ENCODE peak calls at places on chromosomes 13 and 19, in seven cellular contexts. One of them, this sample, is unnamed.

GRCh38 chr19:7004313-7004931 is 16.8 kb downstream of the MBD3L2B start:
- DNase-seq in IMR-90: peak; percentile 18
- DNase-seq in NCI-H345: no peak
- DNase-seq in left cardiac atrium: no peak
- DNase-seq in non-pigmented ciliary epithelial cell: no peak
- DNase-seq in EH: no peak
- DNase-seq in left ventricle myocardium superior: no peak
- DNase-seq in this sample: no peak

GRCh38 chr13:64154514-64154913 is 2738.9 kb upstream of the PCDH20 start:
- DNase-seq in NCI-H345: no peak
- DNase-seq in left cardiac atrium: no peak
- DNase-seq in IMR-90: peak; percentile 40
- DNase-seq in EH: peak; percentile 53
- DNase-seq in left ventricle myocardium superior: no peak
- DNase-seq in non-pigmented ciliary epithelial cell: no peak
- DNase-seq in this sample: no peak

GRCh38 chr13:32838985-32839384 is 177.2 kb upstream of the KL start:
- DNase-seq in NCI-H345: peak; percentile 77
- DNase-seq in left cardiac atrium: no peak
- DNase-seq in left ventricle myocardium superior: no peak
- DNase-seq in IMR-90: peak; percentile 59
- DNase-seq in non-pigmented ciliary epithelial cell: no peak
- DNase-seq in EH: peak; percentile 14
- DNase-seq in this sample: no peak

GRCh38 chr13:35818577-35819165 is 312.5 kb downstream of the DCLK1 start:
- DNase-seq in IMR-90: peak; percentile 60
- DNase-seq in left ventricle myocardium superior: no peak
- DNase-seq in NCI-H345: peak; percentile 3
- DNase-seq in EH: peak; percentile 57
- DNase-seq in non-pigmented ciliary epithelial cell: peak; percentile 14
- DNase-seq in left cardiac atrium: no peak
- DNase-seq in this sample: no peak

GRCh38 chr13:27448308-27448707 is 2.1 kb downstream of the MTIF3 start:
- DNase-seq in left ventricle myocardium superior: peak; percentile 46
- DNase-seq in NCI-H345: no peak
- DNase-seq in EH: no peak
- DNase-seq in IMR-90: no peak
- DNase-seq in non-pigmented ciliary epithelial cell: no peak
- DNase-seq in left cardiac atrium: no peak
- DNase-seq in this sample: no peak

GRCh38 chr19:44822670-44823372 is 13.9 kb downstream of the BCAM start:
- DNase-seq in EH: no peak
- DNase-seq in IMR-90: no peak
- DNase-seq in non-pigmented ciliary epithelial cell: no peak
- DNase-seq in left cardiac atrium: no peak
- DNase-seq in left ventricle myocardium superior: no peak
- DNase-seq in NCI-H345: no peak
- DNase-seq in this sample: no peak

GRCh38 chr19:54517483-54517882 is 14.9 kb downstream of the LAIR2 start:
- DNase-seq in IMR-90: peak; percentile 2
- DNase-seq in left cardiac atrium: peak; percentile 60
- DNase-seq in NCI-H345: no peak
- DNase-seq in non-pigmented ciliary epithelial cell: peak; percentile 1
- DNase-seq in EH: peak; percentile 40
- DNase-seq in left ventricle myocardium superior: peak; percentile 55
- DNase-seq in this sample: no peak

GRCh38 chr13:49584771-49585182 is 581 bp downstream of the RCBTB1 start:
- DNase-seq in IMR-90: peak; percentile 6
- DNase-seq in NCI-H345: peak; percentile 1
- DNase-seq in non-pigmented ciliary epithelial cell: no peak
- DNase-seq in left ventricle myocardium superior: no peak
- DNase-seq in left cardiac atrium: no peak
- DNase-seq in EH: peak; percentile 19
- DNase-seq in this sample: no peak

GRCh38 chr19:8811315-8812172 is 20.6 kb downstream of the ZNF558 start:
- DNase-seq in left cardiac atrium: no peak
- DNase-seq in IMR-90: peak; percentile 15
- DNase-seq in non-pigmented ciliary epithelial cell: no peak
- DNase-seq in left ventricle myocardium superior: no peak
- DNase-seq in NCI-H345: no peak
- DNase-seq in EH: peak; percentile 11
- DNase-seq in this sample: no peak

GRCh38 chr19:16036397-16036925 is 39.8 kb upstream of the TPM4 start:
- DNase-seq in IMR-90: no peak
- DNase-seq in EH: no peak
- DNase-seq in left ventricle myocardium superior: no peak
- DNase-seq in NCI-H345: no peak
- DNase-seq in left cardiac atrium: no peak
- DNase-seq in non-pigmented ciliary epithelial cell: no peak
- DNase-seq in this sample: peak; percentile 27

GRCh38 chr19:12527034-12527836 is 24.0 kb downstream of the ZNF564 start:
- DNase-seq in non-pigmented ciliary epithelial cell: no peak
- DNase-seq in left cardiac atrium: no peak
- DNase-seq in left ventricle myocardium superior: no peak
- DNase-seq in EH: peak; percentile 35
- DNase-seq in NCI-H345: no peak
- DNase-seq in IMR-90: peak; percentile 41
- DNase-seq in this sample: no peak

GRCh38 chr13:49810825-49811526 is 18.5 kb upstream of the KPNA3 start:
- DNase-seq in IMR-90: peak; percentile 83
- DNase-seq in EH: peak; percentile 48
- DNase-seq in left cardiac atrium: peak; percentile 34
- DNase-seq in left ventricle myocardium superior: no peak
- DNase-seq in NCI-H345: no peak
- DNase-seq in non-pigmented ciliary epithelial cell: peak; percentile 26
- DNase-seq in this sample: no peak

GRCh38 chr13:113978741-113979481 is 5.0 kb upstream of the C13orf46 start:
- DNase-seq in left cardiac atrium: peak; percentile 14
- DNase-seq in left ventricle myocardium superior: peak; percentile 34
- DNase-seq in IMR-90: no peak
- DNase-seq in NCI-H345: peak; percentile 27
- DNase-seq in non-pigmented ciliary epithelial cell: no peak
- DNase-seq in EH: no peak
- DNase-seq in this sample: peak; percentile 71

GRCh38 chr19:50314724-50315700 is 14.2 kb downstream of the KCNC3 start:
- DNase-seq in NCI-H345: peak; percentile 35
- DNase-seq in left cardiac atrium: no peak
- DNase-seq in non-pigmented ciliary epithelial cell: no peak
- DNase-seq in EH: no peak
- DNase-seq in left ventricle myocardium superior: no peak
- DNase-seq in IMR-90: no peak
- DNase-seq in this sample: no peak